ENCODE peak calls at places on chromosomes 3 and 15, in nine cellular contexts. V, E, S, G, B, C, Q, A and L are unnamed samples.

GRCh38 chr3:188578579-188579363 is 424.8 kb downstream of the LPP start:
- DNase-seq in S (peak; percentile 7), G (peak; percentile 32), B (no peak), V (peak; percentile 9), C (peak; percentile 6), Q (no peak), E (peak; percentile 78), A (peak; percentile 23), L (peak; percentile 68)

GRCh38 chr3:186283651-186284445 is 78.2 kb downstream of the DGKG start:
- DNase-seq in G (no peak), Q (no peak), E (peak; percentile 74), A (no peak), V (no peak), S (no peak), B (no peak), C (no peak), L (peak; percentile 67)

GRCh38 chr15:74340139-74340538 is 27.3 kb downstream of the CYP11A1 start:
- DNase-seq in C (no peak), E (no peak), V (no peak), B (no peak), A (no peak), Q (no peak), G (no peak), S (no peak), L (no peak)

GRCh38 chr15:92494791-92495190 is 101.1 kb downstream of the ST8SIA2 start:
- DNase-seq in Q (no peak), B (no peak), A (no peak), V (no peak), C (no peak), E (no peak), S (no peak), G (no peak), L (no peak)

GRCh38 chr3:181851063-181851462 is 139.3 kb downstream of the SOX2 start:
- DNase-seq in E (no peak), G (no peak), C (no peak), V (no peak), B (no peak), S (no peak), Q (no peak), A (no peak), L (no peak)

GRCh38 chr3:179743913-179744312 is 91.1 kb downstream of the USP13 start:
- DNase-seq in G (no peak), Q (no peak), V (no peak), B (no peak), A (no peak), C (no peak), E (no peak), S (no peak), L (no peak)

GRCh38 chr3:58000713-58001467 is 7.3 kb upstream of the FLNB start:
- DNase-seq in B (no peak), A (no peak), Q (no peak), C (no peak), V (no peak), S (no peak), E (no peak), G (no peak), L (no peak)

GRCh38 chr3:114405202-114405601 is 111.4 kb downstream of the TIGIT start:
- DNase-seq in C (no peak), V (no peak), A (no peak), B (no peak), Q (no peak), S (no peak), E (no peak), G (no peak), L (no peak)

GRCh38 chr15:96735621-96736020 is 405.1 kb downstream of the NR2F2 start:
- DNase-seq in C (no peak), S (no peak), G (no peak), B (no peak), A (no peak), E (no peak), V (no peak), Q (no peak), L (peak; percentile 53)

GRCh38 chr3:171784937-171785336 is 25.3 kb downstream of the PLD1 start:
- DNase-seq in A (no peak), B (no peak), E (no peak), V (no peak), G (no peak), C (no peak), S (no peak), Q (no peak), L (no peak)

GRCh38 chr15:59005579-59005978 is 18.1 kb downstream of the RNF111 start:
- DNase-seq in C (no peak), S (no peak), E (no peak), G (no peak), V (no peak), A (no peak), B (no peak), Q (no peak), L (no peak)

GRCh38 chr15:78369161-78369560 is 29.0 kb downstream of the CRABP1 start:
- DNase-seq in Q (no peak), V (no peak), E (no peak), A (no peak), B (no peak), S (no peak), G (no peak), C (no peak), L (no peak)

GRCh38 chr15:58484794-58485600 is 53.2 kb downstream of the LIPC start:
- DNase-seq in E (no peak), Q (no peak), S (no peak), A (no peak), C (no peak), B (no peak), G (no peak), V (no peak), L (no peak)

GRCh38 chr3:143674100-143674968 is 173.9 kb downstream of the SLC9A9 start:
- DNase-seq in Q (peak; percentile 60), V (peak; percentile 66), B (peak; percentile 48), G (peak; percentile 61), C (peak; percentile 51), E (peak; percentile 38), A (peak; percentile 28), S (peak; percentile 80), L (peak; percentile 57)

GRCh38 chr3:141406265-141406664 is 38.0 kb downstream of the ZBTB38 start:
- DNase-seq in C (no peak), Q (no peak), B (no peak), G (no peak), V (no peak), S (no peak), E (no peak), A (no peak), L (no peak)

GRCh38 chr3:193884011-193884410 is 251.9 kb upstream of the HES1 start:
- DNase-seq in G (no peak), C (no peak), E (no peak), Q (no peak), B (no peak), S (no peak), V (no peak), A (no peak), L (peak; percentile 30)

GRCh38 chr3:63349583-63350177 is 71.6 kb downstream of the SYNPR start:
- DNase-seq in E (no peak), Q (no peak), C (peak; percentile 37), G (peak; percentile 41), A (peak; percentile 37), V (peak; percentile 10), S (peak; percentile 47), B (no peak), L (peak; percentile 63)

GRCh38 chr3:145518639-145519038 is 642.3 kb downstream of the PLOD2 start:
- DNase-seq in V (no peak), C (no peak), Q (no peak), B (no peak), E (no peak), G (peak; percentile 26), A (no peak), S (no peak), L (no peak)

GRCh38 chr3:9213019-9213646 is 36.3 kb downstream of the SRGAP3 start:
- DNase-seq in G (no peak), V (no peak), E (no peak), C (no peak), Q (no peak), S (no peak), A (peak; percentile 72), B (no peak), L (no peak)

GRCh38 chr3:172258616-172259015 is 189.6 kb downstream of the GHSR start:
- DNase-seq in E (no peak), A (no peak), G (no peak), V (no peak), C (no peak), Q (no peak), S (no peak), B (no peak), L (no peak)

GRCh38 chr3:127289646-127290575 is 2.1 kb upstream of the PRR20G start:
- DNase-seq in G (no peak), B (no peak), A (no peak), V (no peak), S (no peak), Q (no peak), E (no peak), C (no peak), L (no peak)

GRCh38 chr15:63473007-63473748 is 31.2 kb upstream of the USP3 start:
- DNase-seq in C (no peak), Q (no peak), V (no peak), S (no peak), B (no peak), E (no peak), A (peak; percentile 69), G (no peak), L (no peak)

GRCh38 chr3:38114052-38114874 is 22.7 kb downstream of the ACAA1 start:
- DNase-seq in E (no peak), G (peak; percentile 9), B (no peak), Q (peak; percentile 40), A (no peak), V (no peak), C (no peak), S (no peak), L (no peak)

GRCh38 chr3:112097378-112097777 is 11.2 kb downstream of the C3orf52 start:
- DNase-seq in S (peak; percentile 99), E (peak; percentile 99), A (peak; percentile 53), B (no peak), G (no peak), C (no peak), Q (no peak), V (no peak), L (peak; percentile 98)

GRCh38 chr3:141380987-141381386 is 12.7 kb downstream of the ZBTB38 start:
- DNase-seq in A (no peak), C (no peak), V (no peak), Q (no peak), G (no peak), E (no peak), B (no peak), S (no peak), L (no peak)

GRCh38 chr3:135224963-135225362 is 429.9 kb downstream of the EPHB1 start:
- DNase-seq in A (no peak), G (no peak), V (no peak), S (no peak), B (no peak), Q (no peak), C (no peak), E (no peak), L (no peak)

GRCh38 chr3:81581966-81582599 is 179.4 kb downstream of the GBE1 start:
- DNase-seq in E (no peak), C (no peak), B (no peak), V (no peak), S (peak; percentile 50), A (peak; percentile 5), G (no peak), Q (no peak), L (peak; percentile 19)

GRCh38 chr15:50685976-50686467 is 575 bp downstream of the TRPM7 start:
- DNase-seq in G (peak; percentile 64), V (peak; percentile 65), Q (peak; percentile 79), A (peak; percentile 46), S (no peak), C (peak; percentile 46), E (peak; percentile 14), B (no peak), L (peak; percentile 66)

GRCh38 chr3:28050895-28051294 is 190.5 kb upstream of the CMC1 start:
- DNase-seq in Q (no peak), A (no peak), B (no peak), C (no peak), G (no peak), S (no peak), V (peak; percentile 12), E (peak; percentile 62), L (peak; percentile 21)

GRCh38 chr15:70538278-70538677 is 225.1 kb downstream of the UACA start:
- DNase-seq in V (no peak), E (no peak), Q (no peak), S (no peak), B (no peak), G (no peak), C (no peak), A (no peak), L (no peak)

GRCh38 chr3:152159328-152159727 is 109.4 kb upstream of the MBNL1 start:
- DNase-seq in Q (no peak), B (no peak), S (no peak), V (no peak), C (no peak), G (no peak), E (peak; percentile 19), A (no peak), L (peak; percentile 64)